ENCODE peak calls at places on chromosomes 7 and 10, in nine cellular contexts. Y is mammary epithelial cell; I is mesendoderm; N is body of pancreas; X is left ventricle myocardium inferior; V is osteoblast; C is CD8-positive, alpha-beta memory T cell; G is spleen; E is ovary. A is an unnamed sample. For H3K4me1, the result is how much of the 10 kb centered on the place peaks cover.

GRCh38 chr10:93357680-93358079 is 124.5 kb downstream of the MYOF start:
- DNase-seq in Y (peak), X (no peak), E (no peak), N (no peak), I (peak), G (no peak), C (no peak), V (no peak), A (no peak)

GRCh38 chr7:151735854-151736402 is 141.0 kb downstream of the PRKAG2 start:
- DNase-seq in V (peak), E (no peak), N (no peak), Y (no peak), G (no peak), X (no peak), C (no peak), I (peak), A (no peak)

GRCh38 chr10:48364659-48365405 is 58.4 kb downstream of the MAPK8 start:
- DNase-seq in C (no peak), I (no peak), E (no peak), V (no peak), Y (peak), X (no peak), G (no peak), N (no peak), A (no peak)

GRCh38 chr7:82057476-82057875 is 287.6 kb upstream of the HGF start:
- DNase-seq in Y (no peak), N (no peak), C (no peak), G (no peak), V (no peak), X (no peak), I (no peak), E (no peak), A (no peak)

GRCh38 chr10:77711683-77712049 is 74.1 kb upstream of the KCNMA1 start:
- DNase-seq in X (no peak), E (no peak), I (no peak), C (no peak), G (no peak), Y (no peak), V (no peak), N (no peak), A (no peak)

GRCh38 chr10:23198610-23198939 is 6.5 kb downstream of the PTF1A start:
- DNase-seq in G (no peak), E (no peak), V (peak), X (no peak), Y (no peak), N (no peak), I (no peak), C (no peak), A (no peak)

GRCh38 chr7:32290015-32290414 is 200.2 kb downstream of the LSM5 start:
- DNase-seq in I (no peak), N (no peak), Y (no peak), X (peak), G (no peak), C (no peak), E (no peak), V (no peak), A (peak)

GRCh38 chr7:122975341-122975740 is 20.2 kb downstream of the TAS2R16 start:
- DNase-seq in N (no peak), G (no peak), I (no peak), V (no peak), Y (peak), X (no peak), C (no peak), E (no peak), A (no peak)

GRCh38 chr7:91397612-91398011 is 133.4 kb downstream of the FZD1 start:
- DNase-seq in G (no peak), N (no peak), I (no peak), V (no peak), Y (no peak), E (no peak), X (no peak), C (no peak), A (no peak)

GRCh38 chr10:12350925-12351324 is 1.6 kb downstream of the CAMK1D start:
- DNase-seq in Y (no peak), G (no peak), N (no peak), C (no peak), I (no peak), X (no peak), V (no peak), E (no peak), A (no peak)

GRCh38 chr10:71520042-71520441 is 123.3 kb downstream of the CDH23 start:
- DNase-seq in E (no peak), Y (no peak), G (no peak), V (peak), C (no peak), X (no peak), N (no peak), I (no peak), A (no peak)

GRCh38 chr7:24617957-24618616 is 44.8 kb downstream of the PALS2 start:
- DNase-seq in I (no peak), E (no peak), Y (no peak), C (no peak), X (no peak), N (peak), G (no peak), V (no peak), A (no peak)

GRCh38 chr7:99437946-99438572 is 539 bp downstream of the PTCD1 start:
- DNase-seq in C (no peak), N (no peak), E (no peak), Y (no peak), G (no peak), I (no peak), V (peak), X (no peak), A (no peak)

GRCh38 chr7:35648367-35648766 is 46.6 kb downstream of the HERPUD2 start:
- DNase-seq in E (no peak), N (no peak), Y (no peak), G (no peak), C (no peak), V (no peak), I (no peak), X (no peak), A (no peak)

GRCh38 chr7:35647171-35647574 is 47.8 kb downstream of the HERPUD2 start:
- DNase-seq in N (peak), E (no peak), V (no peak), Y (no peak), X (no peak), C (no peak), G (no peak), I (peak), A (no peak)

GRCh38 chr7:35649711-35650110 is 45.2 kb downstream of the HERPUD2 start:
- DNase-seq in I (peak), X (no peak), G (no peak), E (no peak), V (no peak), C (no peak), N (no peak), Y (no peak), A (no peak)

GRCh38 chr7:35645691-35646090 is 49.2 kb downstream of the HERPUD2 start:
- DNase-seq in C (no peak), N (no peak), E (no peak), G (no peak), X (no peak), V (no peak), Y (no peak), I (no peak), A (no peak)

DNA sequence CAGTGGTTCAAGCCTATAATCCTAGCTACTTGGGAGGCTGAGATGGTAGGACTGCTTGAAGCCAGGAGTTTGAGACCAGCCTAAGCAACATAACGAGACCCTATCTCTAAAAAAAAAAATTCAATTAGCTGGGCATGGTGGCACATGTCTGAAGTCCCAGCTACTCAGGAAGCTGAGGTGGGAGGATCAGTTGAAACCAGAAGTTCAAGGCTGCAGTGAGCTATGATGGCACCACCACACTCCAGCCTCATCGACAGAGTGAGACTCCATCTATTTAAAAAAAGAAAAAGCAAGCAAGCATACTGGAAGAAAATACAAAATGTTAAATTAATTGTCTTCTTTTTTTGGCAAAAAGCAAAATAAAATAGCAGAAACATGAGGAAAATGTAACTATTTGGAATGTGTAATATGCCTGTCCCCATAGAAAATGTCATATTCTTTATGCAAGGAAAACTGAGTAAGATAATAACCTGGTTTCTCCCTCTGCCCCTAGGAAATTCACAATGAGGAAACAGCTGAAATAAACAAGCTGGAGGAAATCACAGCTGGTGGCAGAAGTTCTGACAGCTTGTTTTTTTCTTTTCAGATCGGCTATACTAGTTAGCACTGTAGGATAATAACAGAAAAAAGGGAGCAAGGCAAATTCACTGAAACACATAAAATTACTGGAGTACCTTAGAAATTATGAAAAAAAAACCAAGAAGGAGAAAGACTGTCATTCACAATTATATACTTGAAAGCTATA is 48.5 kb downstream of the HERPUD2 start:
- DNase-seq in E (no peak), Y (no peak), X (no peak), I (no peak), C (no peak), V (no peak), G (no peak), N (peak), A (no peak)
- H3K27ac ChIP-seq in E (no peak), Y (no peak), X (peak), I (peak), C (no peak), V (no peak), G (peak), N (peak), A (peak)

GRCh38 chr7:137564677-137565076 is 221.1 kb upstream of the PTN start:
- DNase-seq in X (no peak), V (no peak), C (no peak), N (no peak), E (no peak), I (peak), Y (no peak), G (no peak), A (no peak)
- H3K4me1 ChIP-seq in X (under half), V (under half), C (under half), N (under half), E (under half), I (under half), Y (under half), G (under half), A (under half)

GRCh38 chr7:87878208-87878735 is 2.0 kb downstream of the DBF4 start:
- DNase-seq in Y (peak), C (no peak), I (peak), N (no peak), V (no peak), G (no peak), E (no peak), X (no peak), A (no peak)
- H3K27ac ChIP-seq in Y (peak), C (peak), I (no peak), N (no peak), V (peak), G (no peak), E (no peak), X (no peak), A (no peak)

DNA sequence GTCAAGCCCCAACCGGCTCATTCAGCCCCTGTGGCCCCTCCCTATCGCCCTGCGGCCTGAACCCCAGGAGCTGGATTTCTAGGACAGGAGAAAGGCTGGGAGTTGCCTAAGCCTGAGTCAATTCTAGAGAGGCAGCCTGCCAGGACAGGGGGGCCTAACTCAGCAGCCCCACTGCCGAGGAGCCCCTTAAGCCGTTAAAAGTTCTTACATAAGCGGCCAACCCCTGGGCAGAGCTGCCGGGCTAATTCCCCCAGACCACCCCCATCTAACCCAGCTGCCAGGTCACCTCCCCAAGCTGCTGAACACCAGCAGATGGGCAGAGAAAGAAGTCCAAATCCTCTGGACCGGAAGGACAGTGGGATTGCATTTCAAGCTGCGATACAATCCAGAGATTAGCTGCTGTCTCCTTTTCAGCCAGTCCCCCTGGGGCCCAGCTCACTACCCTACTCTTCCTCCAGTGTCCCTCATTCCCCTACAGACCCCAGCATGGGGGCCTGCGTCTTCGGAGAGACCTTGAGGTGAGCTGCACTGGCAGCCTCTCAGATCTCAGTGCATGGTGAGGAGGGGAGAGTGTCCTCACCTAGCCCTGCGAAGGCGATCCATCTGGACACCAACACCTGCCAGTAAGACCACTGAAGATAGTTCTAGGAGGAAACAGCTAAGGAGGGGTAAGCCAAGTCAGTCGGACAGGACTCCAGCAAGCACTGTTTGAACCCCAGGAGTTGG is 910 bp downstream of the IMPDH1 start:
- DNase-seq in N (no peak), E (peak), I (peak), C (no peak), X (no peak), G (no peak), V (peak), Y (no peak), A (peak)
- H3K4me1 ChIP-seq in N (under half), E (under half), I (under half), C (under half), X (half or more), G (under half), V (under half), Y (under half), A (half or more)

GRCh38 chr10:104307576-104308438 is 30.5 kb downstream of the ITPRIP start:
- DNase-seq in C (no peak), V (no peak), Y (no peak), I (no peak), N (no peak), E (no peak), G (no peak), X (no peak), A (no peak)
- H3K27ac ChIP-seq in C (no peak), V (peak), Y (no peak), I (no peak), N (no peak), E (no peak), G (no peak), X (peak), A (no peak)

DNA sequence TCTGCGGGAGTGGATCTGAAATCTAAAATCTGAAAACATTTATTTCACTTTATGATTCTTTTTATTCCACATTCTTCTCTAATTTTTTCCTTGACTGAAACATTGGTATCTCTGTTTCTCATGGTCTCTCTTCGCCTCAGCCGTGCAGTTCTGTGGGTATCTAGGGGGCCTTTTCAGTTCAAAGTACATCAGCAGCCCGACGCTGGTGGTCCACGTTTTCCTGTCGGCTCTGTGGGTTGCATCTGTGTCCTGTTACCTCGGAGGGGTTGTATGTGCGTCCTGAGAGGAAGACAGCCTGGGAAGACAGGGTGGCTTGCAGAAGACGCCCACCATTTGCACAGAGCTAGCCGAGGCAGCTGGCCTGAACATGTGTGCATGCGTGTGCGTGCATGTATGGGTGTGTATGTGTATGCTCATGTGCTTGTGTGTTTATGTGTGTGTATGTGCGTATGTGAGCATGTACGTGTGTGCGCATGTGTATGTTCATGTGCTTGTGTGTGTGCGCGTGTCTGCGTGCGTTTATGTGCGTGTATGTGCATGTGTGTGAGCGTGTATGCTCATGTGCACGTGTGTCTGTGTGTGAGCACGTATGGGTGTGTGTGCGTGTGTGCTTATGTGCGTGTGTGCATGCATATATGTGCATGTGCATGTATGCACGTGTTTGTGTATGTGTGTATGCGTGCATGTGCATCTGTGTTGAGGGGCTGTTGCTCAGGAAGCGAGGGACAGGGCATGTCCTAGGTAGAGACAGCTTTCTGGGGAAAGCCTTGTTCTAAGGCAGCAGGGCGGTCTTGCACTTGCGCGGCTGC is 211.8 kb downstream of the ADARB2 start:
- DNase-seq in G (no peak), I (no peak), X (no peak), N (no peak), V (no peak), C (no peak), E (no peak), Y (no peak), A (no peak)
- H3K4me1 ChIP-seq in G (under half), I (under half), X (under half), N (under half), V (under half), C (under half), E (under half), Y (under half), A (under half)

GRCh38 chr7:137996871-137997270 is 5.0 kb downstream of the CREB3L2 start:
- DNase-seq in G (no peak), I (no peak), V (no peak), E (no peak), Y (no peak), C (no peak), X (no peak), N (no peak), A (no peak)
- H3K27ac ChIP-seq in G (no peak), I (no peak), V (peak), E (no peak), Y (no peak), C (peak), X (peak), N (no peak), A (peak)